ENCODE peak calls at places on chromosomes 2 and 18, in nine cellular contexts. Z, O, A, C, T, F, E, Q and B are unnamed samples.

GRCh38 chr2:211216221-211216620 is 659.8 kb downstream of the CPS1 start:
- DNase-seq in F (peak), E (no peak), C (no peak), Q (peak), Z (no peak), O (no peak), A (no peak), T (no peak), B (no peak)

GRCh38 chr2:44075536-44075935 is 79.7 kb upstream of the LRPPRC start:
- DNase-seq in A (no peak), T (no peak), E (no peak), Z (peak), Q (no peak), F (no peak), O (no peak), C (no peak), B (peak)

GRCh38 chr2:3076848-3077735 is 300.5 kb downstream of the EIPR1 start:
- DNase-seq in O (no peak), Q (no peak), C (no peak), E (no peak), F (peak), T (no peak), Z (no peak), A (no peak), B (no peak)

GRCh38 chr2:176637134-176637496 is 367.9 kb downstream of the MTX2 start:
- DNase-seq in A (no peak), F (no peak), E (no peak), C (no peak), Q (no peak), Z (no peak), O (no peak), T (no peak), B (no peak)

GRCh38 chr18:8706545-8706980 is 1.2 kb downstream of the MTCL1 start:
- DNase-seq in A (no peak), O (no peak), T (peak), E (no peak), Q (peak), F (no peak), C (no peak), Z (no peak), B (no peak)

GRCh38 chr2:205734436-205734835 is 52.1 kb downstream of the NRP2 start:
- DNase-seq in O (no peak), T (no peak), F (peak), Z (peak), C (no peak), Q (peak), E (no peak), A (peak), B (no peak)

GRCh38 chr2:60794271-60794863 is 38.3 kb downstream of the PAPOLG start:
- DNase-seq in Z (no peak), F (peak), C (no peak), E (no peak), O (no peak), T (no peak), A (no peak), Q (no peak), B (no peak)

GRCh38 chr2:64919261-64919660 is 69.9 kb upstream of the SLC1A4 start:
- DNase-seq in F (no peak), E (no peak), C (no peak), Q (no peak), T (no peak), A (no peak), O (no peak), Z (no peak), B (no peak)

GRCh38 chr2:70939001-70939846 is 3.5 kb downstream of the ATP6V1B1 start:
- DNase-seq in E (no peak), Z (no peak), T (no peak), Q (no peak), C (no peak), O (no peak), A (no peak), F (peak), B (no peak)

GRCh38 chr2:75065402-75066008 is 107.1 kb downstream of the POLE4 start:
- DNase-seq in F (no peak), C (peak), T (no peak), Z (peak), A (no peak), E (no peak), Q (no peak), O (no peak), B (no peak)

GRCh38 chr2:205531082-205531481 is 151.2 kb upstream of the NRP2 start:
- DNase-seq in F (peak), A (no peak), O (no peak), Z (no peak), Q (no peak), E (no peak), T (no peak), C (no peak), B (no peak)

GRCh38 chr2:43333096-43333655 is 106.8 kb upstream of the ZFP36L2 start:
- DNase-seq in F (no peak), O (no peak), A (no peak), Z (no peak), E (no peak), Q (peak), C (no peak), T (no peak), B (no peak)

GRCh38 chr2:216194561-216194960 is 85.4 kb downstream of the XRCC5 start:
- DNase-seq in A (no peak), Q (no peak), T (no peak), Z (no peak), C (no peak), E (no peak), F (no peak), O (no peak), B (no peak)

GRCh38 chr2:225820828-225821227 is 421.3 kb downstream of the NYAP2 start:
- DNase-seq in E (no peak), Q (no peak), A (no peak), O (no peak), C (no peak), T (no peak), Z (no peak), F (no peak), B (no peak)

GRCh38 chr2:63862802-63863201 is 21.1 kb downstream of the UGP2 start:
- DNase-seq in O (no peak), E (no peak), Q (no peak), Z (no peak), A (no peak), F (no peak), T (no peak), C (no peak), B (no peak)

GRCh38 chr18:25786778-25787177 is 303.6 kb downstream of the SS18 start:
- DNase-seq in F (no peak), E (no peak), C (no peak), T (no peak), Z (peak), O (no peak), A (peak), Q (no peak), B (no peak)

GRCh38 chr2:73993799-73994543 is 9.3 kb downstream of the TET3 start:
- DNase-seq in A (no peak), Z (no peak), F (no peak), T (no peak), Q (no peak), E (no peak), O (no peak), C (no peak), B (no peak)